ENCODE peak calls at places on chromosomes 13 and 19, in nine cellular contexts. V is adrenal gland, Z is psoas muscle, Q is right atrium auricular region, Y is brain microvascular endothelial cell, W is left ventricle myocardium inferior, K is NB4, H is A549, C is cardiac fibroblast. R is an unnamed sample.

GRCh38 chr13:63586467-63586866 is 2170.8 kb upstream of the PCDH20 start:
- DNase-seq in V (no peak), Z (no peak), Q (no peak), Y (no peak), W (no peak), K (no peak), H (no peak), C (no peak), R (no peak)

GRCh38 chr19:58396691-58397532 is 1.5 kb downstream of the RNF225 start:
- DNase-seq in V (no peak), Z (no peak), Q (no peak), Y (no peak), W (no peak), K (no peak), H (no peak), C (no peak), R (no peak)

GRCh38 chr13:30133976-30134375 is 173.4 kb downstream of the KATNAL1 start:
- DNase-seq in V (peak; percentile 16), Z (peak; percentile 50), Q (no peak), Y (no peak), W (no peak), K (no peak), H (no peak), C (peak; percentile 42), R (no peak)

GRCh38 chr19:14089662-14090508 is 666 bp downstream of the SAMD1 start:
- DNase-seq in V (peak; percentile 68), Z (peak; percentile 74), Q (no peak), Y (peak; percentile 35), W (peak; percentile 58), K (peak; percentile 71), H (peak; percentile 69), C (peak; percentile 65), R (peak; percentile 84)

GRCh38 chr13:40480012-40480914 is 186.2 kb downstream of the FOXO1 start:
- DNase-seq in V (peak; percentile 7), Z (no peak), Q (no peak), Y (no peak), W (no peak), K (no peak), H (no peak), C (no peak), R (no peak)

GRCh38 chr13:51136276-51136980 is 25.4 kb upstream of the C13orf42 start:
- DNase-seq in V (no peak), Z (no peak), Q (no peak), Y (no peak), W (no peak), K (no peak), H (no peak), C (no peak), R (no peak)

GRCh38 chr19:15399234-15399515 is 19.6 kb upstream of the AKAP8 start:
- DNase-seq in V (no peak), Z (no peak), Q (no peak), Y (no peak), W (no peak), K (no peak), H (no peak), C (no peak), R (no peak)

GRCh38 chr19:2802826-2803225 is 16.8 kb upstream of the ZNF554 start:
- DNase-seq in V (no peak), Z (no peak), Q (no peak), Y (no peak), W (no peak), K (no peak), H (no peak), C (no peak), R (no peak)

GRCh38 chr13:104473936-104474335 is 1407.7 kb upstream of the SLC10A2 start:
- DNase-seq in V (no peak), Z (no peak), Q (no peak), Y (peak; percentile 22), W (no peak), K (no peak), H (no peak), C (no peak), R (no peak)

GRCh38 chr19:1286859-1287621 is 1.4 kb downstream of the EFNA2 start:
- DNase-seq in V (no peak), Z (no peak), Q (no peak), Y (no peak), W (no peak), K (no peak), H (no peak), C (no peak), R (no peak)

GRCh38 chr19:49690656-49691242 is at the start of gene CPT1C:
- DNase-seq in V (peak; percentile 79), Z (peak; percentile 79), Q (peak; percentile 82), Y (peak; percentile 70), W (peak; percentile 83), K (peak; percentile 15), H (no peak), C (peak; percentile 69), R (peak; percentile 93)

GRCh38 chr13:29411493-29411892 is 184.0 kb downstream of the SLC7A1 start:
- DNase-seq in V (no peak), Z (no peak), Q (no peak), Y (no peak), W (no peak), K (no peak), H (no peak), C (peak; percentile 55), R (peak; percentile 49)

DNA sequence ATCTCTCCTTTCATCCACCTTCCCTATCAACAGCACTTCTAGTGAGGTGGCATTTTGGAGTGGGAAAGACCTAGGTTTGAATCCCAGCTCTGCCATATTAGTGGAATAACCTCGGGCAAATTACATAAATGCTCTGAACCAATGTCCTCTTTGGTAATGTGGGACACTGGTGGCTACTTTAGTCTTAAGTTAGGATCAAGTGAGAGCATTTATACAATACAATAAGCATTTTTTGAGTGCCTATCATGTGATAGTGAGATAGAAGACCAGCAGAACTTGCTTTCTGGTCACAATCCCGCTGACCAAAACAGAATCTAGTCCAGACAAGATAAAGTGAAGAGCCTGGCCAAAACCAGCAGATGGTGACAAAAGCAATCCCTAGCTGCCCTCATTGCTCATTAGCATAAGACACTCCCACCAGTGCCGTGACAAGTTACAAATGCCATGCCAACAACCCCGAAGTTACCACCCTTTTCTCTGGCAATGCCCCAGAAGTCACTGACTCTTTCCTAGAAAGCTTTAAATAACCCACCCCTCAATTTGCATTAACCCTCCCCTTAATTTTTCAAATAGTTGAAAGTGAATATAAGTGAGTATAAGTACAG is 28.8 kb upstream of the KPNA3 start:
- DNase-seq in V (peak; percentile 41), Z (no peak), Q (no peak), Y (no peak), W (no peak), K (peak; percentile 24), H (peak; percentile 22), C (peak; percentile 25), R (no peak)
- TF ChIP-seq CTCF in V (no peak), Z (no peak), Q (no peak), Y (no peak), W (no peak), K (no peak), H (no peak), C (no peak), R (no peak)

GRCh38 chr19:10009269-10009665 is 1.0 kb downstream of the COL5A3 start:
- DNase-seq in V (peak; percentile 53), Z (peak; percentile 90), Q (peak; percentile 75), Y (peak; percentile 75), W (peak; percentile 84), K (peak; percentile 67), H (no peak), C (peak; percentile 93), R (peak; percentile 87)
- H3K4me3 ChIP-seq in V (peak overlapping the region; percentile 58), Z (peak overlapping the region; percentile 57), Q (peak overlapping the region; percentile 50), Y (peak overlapping the region; percentile 47), W (peak overlapping the region; percentile 69), K (no peak overlapping the region), H (peak overlapping the region; percentile 41), C (peak overlapping the region; percentile 38), R (peak overlapping the region; percentile 64)

DNA sequence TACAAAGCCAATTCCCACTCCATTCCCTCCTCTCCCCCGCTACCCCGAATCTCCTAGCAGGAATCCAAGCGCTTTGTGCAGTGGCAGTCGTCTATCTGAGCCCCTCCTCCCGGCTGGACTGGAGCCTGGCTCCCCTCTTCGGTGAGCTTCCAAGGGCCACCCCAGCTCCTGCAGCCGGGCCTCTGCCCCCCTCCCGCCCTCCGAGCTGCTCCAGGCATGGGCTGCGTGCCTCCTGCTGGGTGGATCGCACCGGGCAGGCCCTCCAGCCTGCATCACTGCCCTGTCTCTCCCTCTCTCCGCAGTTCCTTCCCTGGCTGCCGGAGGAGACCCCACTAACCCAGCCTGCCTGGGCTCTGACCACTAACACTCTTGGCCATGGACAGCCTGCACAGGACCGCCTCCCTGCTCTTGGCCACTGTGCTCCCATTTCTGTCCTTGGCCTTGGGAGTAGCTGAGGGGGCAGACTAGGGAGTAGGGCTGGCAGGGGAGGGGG is 12.9 kb upstream of the LENG8 start:
- DNase-seq in V (no peak), Z (no peak), Q (no peak), Y (no peak), W (no peak), K (no peak), H (no peak), C (no peak), R (no peak)
- TF ChIP-seq CTCF in V (no peak), Z (no peak), Q (no peak), Y (no peak), W (peak; percentile 12), K (no peak), H (no peak), C (no peak), R (no peak)

GRCh38 chr13:32032780-32033179 is 1.2 kb downstream of the FRY start:
- DNase-seq in V (no peak), Z (no peak), Q (no peak), Y (no peak), W (no peak), K (no peak), H (no peak), C (no peak), R (no peak)

GRCh38 chr13:32033744-32034143 is 2.2 kb downstream of the FRY start:
- DNase-seq in V (no peak), Z (no peak), Q (no peak), Y (no peak), W (no peak), K (no peak), H (no peak), C (no peak), R (no peak)

GRCh38 chr13:32031815-32032345 is 306 bp downstream of the FRY start:
- DNase-seq in V (no peak), Z (no peak), Q (no peak), Y (no peak), W (no peak), K (no peak), H (no peak), C (no peak), R (no peak)

GRCh38 chr13:32029684-32030083 is 1.9 kb upstream of the FRY start:
- DNase-seq in V (no peak), Z (no peak), Q (no peak), Y (no peak), W (no peak), K (no peak), H (no peak), C (no peak), R (no peak)

DNA sequence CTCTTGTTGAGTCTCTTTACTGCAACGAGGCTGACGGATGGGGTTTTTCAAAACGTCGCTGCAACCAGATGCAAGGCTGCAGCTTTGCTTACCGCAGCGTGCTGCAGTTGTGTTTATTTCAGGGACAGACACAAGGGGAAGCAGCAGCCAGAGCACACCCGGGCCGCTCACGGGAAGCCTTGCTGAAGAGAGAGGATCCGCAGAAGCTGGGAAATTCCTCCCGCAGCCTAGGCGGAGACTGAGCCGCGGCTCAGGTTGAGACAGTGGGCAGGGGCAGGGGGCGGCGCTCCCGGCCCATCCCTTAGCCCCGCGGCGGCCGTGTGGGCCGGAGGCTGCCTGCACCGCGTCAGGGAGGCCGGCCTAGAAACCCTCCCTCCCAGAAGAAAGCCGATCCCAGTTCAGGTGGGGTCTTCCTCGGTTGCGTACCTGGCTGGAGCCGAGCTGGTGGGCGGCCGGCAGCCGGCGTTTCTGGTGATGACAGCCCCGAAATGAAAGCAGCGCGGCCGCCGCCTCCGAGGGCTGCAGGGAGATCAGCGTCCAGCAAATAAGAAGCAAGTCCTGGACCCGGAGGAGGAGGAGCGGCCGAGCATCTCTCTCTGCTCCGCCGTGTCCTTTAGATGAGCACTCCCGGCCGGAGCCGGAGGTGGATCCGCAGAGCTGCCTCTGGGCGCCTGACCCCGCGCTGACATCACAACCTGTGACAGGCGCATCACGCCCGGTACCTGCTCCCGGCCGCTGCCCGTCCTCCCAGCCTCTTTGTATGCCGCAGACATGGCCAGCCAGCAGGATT is at the start of gene FRY:
- DNase-seq in V (peak; percentile 43), Z (peak; percentile 74), Q (peak; percentile 69), Y (peak; percentile 58), W (peak; percentile 70), K (peak; percentile 90), H (peak; percentile 41), C (peak; percentile 51), R (peak; percentile 76)
- H3K4me3 ChIP-seq in V (peak within 1 kb of the TSS; percentile 63), Z (peak within 1 kb of the TSS; percentile 92), Q (peak within 1 kb of the TSS; percentile 52), Y (peak within 1 kb of the TSS; percentile 71), W (peak within 1 kb of the TSS; percentile 77), K (peak within 1 kb of the TSS; percentile 82), H (peak within 1 kb of the TSS; percentile 72), C (peak within 1 kb of the TSS; percentile 72), R (peak within 1 kb of the TSS; percentile 78)

R was measured in foreskin fibroblast.